ENCODE peak calls at places on chromosomes 5 and 9, in four cellular contexts. B is ovary, W is Peyer's patch, J is esophagus squamous epithelium. O is an unnamed sample.
A peak's percentile ranks its signal among the peaks of the same experiment; 100 is the strongest.

GRCh38 chr9:74771262-74771585 is 116.5 kb downstream of the TRPM6 start:
- DNase-seq in B (no peak), W (no peak), J (no peak), O (peak; percentile 17)

GRCh38 chr5:33118761-33119415 is 321.9 kb upstream of the TARS1 start:
- DNase-seq in B (no peak), W (no peak), J (no peak), O (no peak)

GRCh38 chr9:134772331-134772730 is 108.3 kb upstream of the FCN2 start:
- DNase-seq in B (no peak), W (no peak), J (no peak), O (no peak)

GRCh38 chr5:150734579-150735384 is 24.0 kb downstream of the DCTN4 start:
- DNase-seq in B (no peak), W (peak; percentile 37), J (no peak), O (peak; percentile 41)

GRCh38 chr9:123338710-123339665 is 17.0 kb upstream of the CRB2 start:
- DNase-seq in B (no peak), W (peak; percentile 89), J (no peak), O (no peak)

GRCh38 chr5:111447822-111448221 is 64.5 kb downstream of the STARD4 start:
- DNase-seq in B (no peak), W (no peak), J (no peak), O (no peak)

GRCh38 chr9:14119694-14120514 is 194.0 kb downstream of the NFIB start:
- DNase-seq in B (no peak), W (no peak), J (no peak), O (no peak)

GRCh38 chr5:58077966-58078365 is 381.9 kb downstream of the PLK2 start:
- DNase-seq in B (no peak), W (no peak), J (no peak), O (no peak)

GRCh38 chr9:113950195-113951031 is 74.3 kb downstream of the ZNF618 start:
- DNase-seq in B (no peak), W (no peak), J (no peak), O (no peak)

GRCh38 chr9:18441245-18441644 is 32.7 kb upstream of the ADAMTSL1 start:
- DNase-seq in B (no peak), W (no peak), J (no peak), O (no peak)

GRCh38 chr5:156186760-156187159 is 140.2 kb upstream of the SGCD start:
- DNase-seq in B (no peak), W (no peak), J (no peak), O (no peak)

GRCh38 chr5:112960861-112961504 is 15.6 kb upstream of the DCP2 start:
- DNase-seq in B (no peak), W (no peak), J (no peak), O (no peak)

GRCh38 chr9:96484521-96484931 is 34.6 kb downstream of the HABP4 start:
- DNase-seq in B (no peak), W (no peak), J (no peak), O (no peak)

GRCh38 chr5:166505086-166505485 is 1786.4 kb upstream of the WWC1 start:
- DNase-seq in B (no peak), W (no peak), J (no peak), O (peak; percentile 16)

GRCh38 chr9:120363697-120364096 is 216.3 kb downstream of the CDK5RAP2 start:
- DNase-seq in B (no peak), W (no peak), J (no peak), O (no peak)

GRCh38 chr9:70954126-70954525 is 167.3 kb downstream of the TRPM3 start:
- DNase-seq in B (no peak), W (no peak), J (no peak), O (no peak)

GRCh38 chr5:6708814-6709213 is 4.4 kb upstream of the TENT4A start:
- DNase-seq in B (no peak), W (no peak), J (no peak), O (no peak)

GRCh38 chr5:61334224-61335196 is 2.5 kb downstream of the ZSWIM6 start:
- DNase-seq in B (no peak), W (no peak), J (no peak), O (no peak)

GRCh38 chr5:36657563-36657995 is 51.2 kb downstream of the SLC1A3 start:
- DNase-seq in B (peak; percentile 19), W (no peak), J (peak; percentile 14), O (peak; percentile 61)

GRCh38 chr9:135990468-135991429 is 29.6 kb upstream of the UBAC1 start:
- DNase-seq in B (no peak), W (no peak), J (peak; percentile 22), O (no peak)

GRCh38 chr9:12798066-12798770 is 23.4 kb downstream of the LURAP1L start:
- DNase-seq in B (no peak), W (no peak), J (no peak), O (no peak)

GRCh38 chr9:21840647-21841046 is 38.2 kb downstream of the MTAP start:
- DNase-seq in B (no peak), W (no peak), J (no peak), O (no peak)

GRCh38 chr9:8924529-8924928 is 1125.0 kb upstream of the DMAC1 start:
- DNase-seq in B (no peak), W (no peak), J (no peak), O (no peak)

GRCh38 chr5:141913560-141913959 is 10.1 kb upstream of the DELE1 start:
- DNase-seq in B (no peak), W (no peak), J (no peak), O (no peak)

GRCh38 chr9:135951889-135952663 is 9.1 kb downstream of the UBAC1 start:
- DNase-seq in B (no peak), W (no peak), J (no peak), O (no peak)

DNA sequence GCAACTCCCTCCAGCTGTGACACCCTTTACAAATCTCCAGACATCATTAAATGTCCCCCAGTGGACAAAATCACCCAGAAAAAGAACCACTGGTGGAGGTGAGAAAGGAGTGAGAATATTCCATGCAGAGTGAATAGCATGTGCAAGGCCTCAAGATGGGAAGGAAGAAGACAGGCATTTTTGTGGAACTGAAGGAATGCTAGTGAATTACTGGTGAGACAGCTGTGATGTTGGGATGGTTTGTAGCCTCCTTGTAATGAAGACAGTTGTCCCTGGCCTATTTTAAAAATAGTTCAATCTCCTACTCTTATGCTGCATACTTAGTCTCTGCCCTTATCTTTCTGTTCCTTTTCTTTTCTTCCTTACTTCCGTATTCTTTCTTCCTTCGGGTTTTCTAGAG is 124.9 kb upstream of the RPS23 start:
- DNase-seq in B (no peak), W (no peak), J (no peak), O (no peak)
- H3K27ac ChIP-seq in B (no peak overlapping the region), W (no peak overlapping the region), J (no peak overlapping the region), O (no peak overlapping the region)

GRCh38 chr9:7545766-7546165 is 253.8 kb downstream of the DMAC1 start:
- DNase-seq in B (no peak), W (no peak), J (no peak), O (no peak)

GRCh38 chr9:7542648-7543165 is 256.9 kb downstream of the DMAC1 start:
- DNase-seq in B (no peak), W (no peak), J (no peak), O (no peak)
- TF ChIP-seq POLR2A in B (no peak), W (no peak), J (no peak), O (no peak)

DNA sequence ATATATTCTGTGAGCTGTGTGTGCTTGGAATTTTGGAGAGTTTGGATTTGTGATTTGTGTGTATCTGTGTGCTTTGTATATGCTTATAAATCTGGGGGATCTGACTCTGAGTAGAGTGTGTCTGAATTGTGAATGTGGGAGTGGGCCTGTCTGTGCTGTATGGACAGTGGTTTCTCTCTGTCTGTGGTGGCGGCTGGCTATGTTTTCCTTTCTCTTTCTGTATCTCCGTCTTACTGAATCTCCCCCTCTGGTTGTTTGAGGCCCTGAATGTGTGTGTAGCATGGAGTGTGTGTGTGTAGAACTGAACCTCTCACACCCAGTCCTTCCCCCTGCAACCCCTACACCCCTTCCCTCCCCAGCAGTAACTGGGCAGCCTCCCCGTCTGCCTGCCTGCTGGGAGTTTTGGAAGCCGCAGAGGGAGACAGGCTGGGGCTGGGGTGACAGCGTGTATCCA is 4.7 kb downstream of the CXXC5 start:
- DNase-seq in B (no peak), W (no peak), J (no peak), O (no peak)
- H3K4me3 ChIP-seq in B (no peak overlapping the region), W (peak overlapping the region; percentile 2), J (peak overlapping the region; percentile 86), O (no peak overlapping the region)

GRCh38 chr5:10499066-10499465 is 57.4 kb downstream of the ROPN1L start:
- DNase-seq in B (no peak), W (no peak), J (no peak), O (no peak)

GRCh38 chr5:10500669-10501068 is 59.0 kb downstream of the ROPN1L start:
- DNase-seq in B (no peak), W (no peak), J (no peak), O (no peak)

GRCh38 chr5:10499776-10500175 is 58.1 kb downstream of the ROPN1L start:
- DNase-seq in B (no peak), W (no peak), J (no peak), O (no peak)

GRCh38 chr5:10501554-10502075 is 59.9 kb downstream of the ROPN1L start:
- DNase-seq in B (no peak), W (no peak), J (no peak), O (no peak)

DNA sequence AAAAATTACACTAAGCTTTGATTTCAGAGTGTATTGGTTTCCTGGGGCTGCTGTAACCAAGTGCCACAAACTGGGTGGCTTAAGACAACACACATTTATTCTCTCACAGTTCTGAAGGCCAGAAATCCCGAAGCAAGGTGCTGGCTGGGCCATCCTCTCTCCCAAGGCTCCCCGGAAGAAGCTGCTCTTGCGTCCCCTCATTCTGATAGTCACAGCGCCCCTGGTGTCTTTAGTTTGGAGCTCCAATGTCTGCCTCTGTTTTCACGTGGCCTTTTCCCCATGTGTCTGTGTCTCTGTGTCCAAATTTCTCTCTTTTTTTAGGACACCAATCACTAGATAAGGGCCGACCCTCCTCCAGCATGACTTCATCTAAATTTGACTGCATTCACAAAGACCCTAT is 56.7 kb downstream of the ROPN1L start:
- DNase-seq in B (no peak), W (no peak), J (no peak), O (no peak)
- H3K27ac ChIP-seq in B (no peak overlapping the region), W (no peak overlapping the region), J (no peak overlapping the region), O (no peak overlapping the region)

GRCh38 chr5:56725709-56726108 is 89.6 kb upstream of the MAP3K1 start:
- DNase-seq in B (no peak), W (no peak), J (no peak), O (no peak)
- TF ChIP-seq POLR2A in B (no peak), W (no peak), J (no peak), O (no peak)

DNA sequence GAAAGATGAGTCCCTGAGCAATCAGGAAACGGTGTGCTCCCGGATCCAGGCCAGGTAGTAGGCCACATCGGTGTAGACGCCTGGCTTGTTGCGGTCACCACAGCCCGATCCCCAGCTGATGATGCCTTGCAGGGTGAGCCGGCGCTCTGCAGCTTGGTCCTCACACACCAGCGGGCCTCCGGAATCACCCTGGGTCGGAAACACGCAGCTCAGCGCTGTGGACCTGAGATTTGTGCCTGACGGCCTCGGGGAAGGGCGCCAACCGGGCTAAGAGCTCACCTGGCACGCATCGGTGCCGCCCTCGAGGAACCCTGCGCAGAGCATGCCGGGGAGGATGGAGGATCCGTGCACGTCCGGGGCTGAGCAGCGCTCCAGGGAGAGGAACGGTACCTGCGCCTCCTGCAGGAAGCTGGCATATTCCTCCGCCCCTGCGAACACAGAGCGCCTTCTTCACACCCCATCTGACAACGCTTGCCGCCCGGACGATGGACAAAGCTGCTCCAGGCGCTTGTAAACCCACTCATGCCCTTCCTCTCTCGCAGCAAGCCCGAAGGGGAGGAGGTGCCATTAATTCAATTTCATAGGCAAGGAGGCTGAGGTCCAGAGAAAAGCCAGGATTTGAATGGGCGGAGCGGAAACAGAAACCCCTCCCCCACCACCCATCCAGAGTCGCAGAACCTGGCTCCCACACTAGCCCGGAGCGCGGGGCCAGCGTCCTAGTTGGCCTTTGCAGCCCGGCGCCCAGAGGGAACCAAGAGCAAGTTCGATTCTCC is 2.0 kb upstream of the PFN3 start:
- DNase-seq in B (peak; percentile 58), W (peak; percentile 64), J (no peak), O (peak; percentile 72)
- H3K4me3 ChIP-seq in B (no peak overlapping the region), W (peak overlapping the region; percentile 79), J (peak overlapping the region; percentile 79), O (peak overlapping the region; percentile 60)

O was measured in testis.